ENCODE peak calls at places on chromosomes 4 and X, in seven cellular contexts. G, L, W, V, O, N and C are unnamed samples.

GRCh38 chr4:43008793-43009192 is 116.3 kb downstream of the GRXCR1 start:
- DNase-seq in G (no peak), O (no peak), W (no peak), V (no peak), L (no peak), N (no peak), C (no peak)

GRCh38 chr4:138263438-138263837 is 21.3 kb upstream of the SLC7A11 start:
- DNase-seq in O (no peak), W (peak; percentile 20), N (no peak), V (no peak), L (no peak), G (no peak), C (no peak)

GRCh38 chrX:111168314-111168713 is 72.3 kb downstream of the PAK3 start:
- DNase-seq in N (no peak), O (no peak), L (peak; percentile 0), V (no peak), G (no peak), W (no peak), C (no peak)

GRCh38 chr4:17681921-17682566 is 67.6 kb downstream of the MED28 start:
- DNase-seq in L (no peak), W (no peak), G (no peak), V (no peak), N (no peak), O (no peak), C (no peak)

GRCh38 chr4:891747-892146 is 40.4 kb downstream of the GAK start:
- DNase-seq in O (no peak), W (no peak), L (peak; percentile 10), V (no peak), G (no peak), N (peak; percentile 21), C (no peak)

GRCh38 chr4:133683967-133684366 is 517.6 kb downstream of the PABPC4L start:
- DNase-seq in G (no peak), W (no peak), O (no peak), V (no peak), N (no peak), L (no peak), C (no peak)

GRCh38 chr4:67087897-67088296 is 457.4 kb downstream of the CENPC start:
- DNase-seq in N (peak; percentile 24), W (peak; percentile 5), O (peak; percentile 4), G (no peak), V (peak; percentile 42), L (no peak), C (peak; percentile 21)

GRCh38 chrX:109537324-109537665 is 651 bp downstream of the NXT2 start:
- DNase-seq in W (peak; percentile 29), N (no peak), L (peak; percentile 61), O (no peak), G (no peak), V (peak; percentile 59), C (no peak)

GRCh38 chr4:10082459-10083272 is 33.9 kb downstream of the WDR1 start:
- DNase-seq in O (no peak), G (no peak), N (no peak), L (no peak), W (no peak), V (no peak), C (no peak)

GRCh38 chr4:39544580-39545315 is 17.5 kb upstream of the UGDH start:
- DNase-seq in O (no peak), V (no peak), W (no peak), N (no peak), L (peak; percentile 78), G (no peak), C (no peak)

GRCh38 chr4:22733816-22734215 is 41.1 kb downstream of the GBA3 start:
- DNase-seq in O (no peak), V (no peak), L (no peak), N (no peak), G (no peak), W (no peak), C (no peak)

GRCh38 chrX:103782640-103783039 is 6.0 kb downstream of the PLP1 start:
- DNase-seq in O (no peak), N (no peak), W (no peak), V (no peak), G (no peak), L (no peak), C (no peak)

GRCh38 chr4:13918110-13918509 is 290.6 kb upstream of the BOD1L1 start:
- DNase-seq in O (no peak), G (no peak), L (peak; percentile 99), N (no peak), V (no peak), W (peak; percentile 28), C (no peak)

GRCh38 chr4:14265651-14266050 is 638.1 kb upstream of the BOD1L1 start:
- DNase-seq in N (no peak), O (no peak), L (no peak), V (no peak), G (no peak), W (no peak), C (no peak)

GRCh38 chrX:9739130-9739529 is 26.5 kb downstream of the GPR143 start:
- DNase-seq in O (no peak), N (no peak), V (no peak), W (no peak), L (no peak), G (no peak), C (no peak)